ENCODE peak calls at places on chromosomes 4 and X, in four cellular contexts. E is stimulated activated CD4-positive, alpha-beta T cell treated with anti-CD3 and anti-CD28 coated beads, Interleukin-4, amount 100 ng/mL, for 1 hour; A is activated naive CD8-positive, alpha-beta T cell treated with anti-CD3 and anti-CD28 coated beads for 36 hours; X is left kidney. R is an unnamed sample.

GRCh38 chr4:37068580-37068979 is 176.0 kb upstream of the NWD2 start:
- DNase-seq in A (no peak), E (no peak), X (no peak), R (no peak)

GRCh38 chr4:52036875-52037274 is 1.2 kb downstream of the SGCB start:
- DNase-seq in E (no peak), A (no peak), X (no peak), R (no peak)

GRCh38 chr4:65069177-65069576 is 601.1 kb downstream of the EPHA5 start:
- DNase-seq in A (no peak), X (no peak), E (no peak), R (no peak)

GRCh38 chrX:68273887-68274286 is 159.4 kb downstream of the OPHN1 start:
- DNase-seq in A (no peak), E (no peak), X (no peak), R (no peak)

GRCh38 chr4:54063224-54063623 is 1.2 kb downstream of the CHIC2 start:
- DNase-seq in E (peak), A (no peak), X (peak), R (peak)

GRCh38 chr4:4625488-4625887 is 83.6 kb upstream of the STX18 start:
- DNase-seq in X (no peak), E (no peak), A (no peak), R (peak)

GRCh38 chr4:76666940-76667532 is 230.9 kb downstream of the SOWAHB start:
- DNase-seq in A (no peak), X (no peak), E (no peak), R (no peak)

GRCh38 chrX:54481751-54482150 is 14.3 kb downstream of the FGD1 start:
- DNase-seq in E (no peak), A (no peak), X (peak), R (peak)

GRCh38 chrX:71236858-71237257 is 13.8 kb downstream of the GJB1 start:
- DNase-seq in X (no peak), A (no peak), E (no peak), R (no peak)

GRCh38 chrX:23317799-23318724 is 16.6 kb upstream of the PTCHD1 start:
- DNase-seq in E (peak), A (peak), X (peak), R (peak)

GRCh38 chrX:20361890-20362262 is 95.2 kb upstream of the RPS6KA3 start:
- DNase-seq in E (no peak), A (no peak), X (peak), R (peak)

GRCh38 chr4:76699911-76700310 is 198.0 kb downstream of the SOWAHB start:
- DNase-seq in X (no peak), A (no peak), E (no peak), R (no peak)

GRCh38 chr4:111778543-111778942 is 366.7 kb upstream of the FAM241A start:
- DNase-seq in E (no peak), X (peak), A (no peak), R (peak)

GRCh38 chrX:116462843-116463242 is at the start of gene CT83:
- DNase-seq in X (no peak), A (no peak), E (no peak), R (no peak)